ENCODE peak calls at places on chromosomes 7 and 10, in nine cellular contexts. One of them, this sample, is unnamed. For H3K4me1, the result is how much of the 10 kb centered on the place peaks cover.

GRCh38 chr10:79437111-79437814 is 8.2 kb downstream of the ZCCHC24 start:
- DNase-seq in GM23338: no peak
- DNase-seq in Karpas-422: no peak
- DNase-seq in CD8-positive, alpha-beta memory T cell: no peak
- DNase-seq in hepatocyte: no peak
- DNase-seq in aorta: no peak
- DNase-seq in GM23248: peak
- DNase-seq in K562: no peak
- DNase-seq in adipocyte: no peak
- DNase-seq in this sample: no peak

GRCh38 chr10:114151486-114151885 is 22.5 kb downstream of the CCDC186 start:
- DNase-seq in GM23248: peak
- DNase-seq in hepatocyte: no peak
- DNase-seq in Karpas-422: no peak
- DNase-seq in adipocyte: peak
- DNase-seq in GM23338: no peak
- DNase-seq in K562: no peak
- DNase-seq in aorta: no peak
- DNase-seq in CD8-positive, alpha-beta memory T cell: no peak
- DNase-seq in this sample: no peak

GRCh38 chr10:60524541-60524940 is 134.9 kb upstream of the ANK3 start:
- DNase-seq in GM23248: peak
- DNase-seq in aorta: no peak
- DNase-seq in K562: no peak
- DNase-seq in GM23338: no peak
- DNase-seq in adipocyte: no peak
- DNase-seq in CD8-positive, alpha-beta memory T cell: no peak
- DNase-seq in Karpas-422: no peak
- DNase-seq in hepatocyte: no peak
- DNase-seq in this sample: no peak

GRCh38 chr10:48469516-48470020 is 135.3 kb downstream of the ARHGAP22 start:
- DNase-seq in hepatocyte: no peak
- DNase-seq in K562: no peak
- DNase-seq in GM23338: no peak
- DNase-seq in aorta: no peak
- DNase-seq in CD8-positive, alpha-beta memory T cell: no peak
- DNase-seq in Karpas-422: no peak
- DNase-seq in GM23248: no peak
- DNase-seq in adipocyte: peak
- DNase-seq in this sample: no peak

GRCh38 chr10:19811517-19811916 is 4.7 kb upstream of the PLXDC2 start:
- DNase-seq in K562: no peak
- DNase-seq in GM23248: peak
- DNase-seq in CD8-positive, alpha-beta memory T cell: no peak
- DNase-seq in aorta: peak
- DNase-seq in GM23338: peak
- DNase-seq in hepatocyte: peak
- DNase-seq in Karpas-422: no peak
- DNase-seq in adipocyte: no peak
- DNase-seq in this sample: no peak

GRCh38 chr7:128132426-128133069 is 101.3 kb upstream of the LRRC4 start:
- DNase-seq in GM23248: no peak
- DNase-seq in hepatocyte: no peak
- DNase-seq in aorta: no peak
- DNase-seq in K562: no peak
- DNase-seq in CD8-positive, alpha-beta memory T cell: no peak
- DNase-seq in GM23338: no peak
- DNase-seq in Karpas-422: no peak
- DNase-seq in adipocyte: no peak
- DNase-seq in this sample: no peak

GRCh38 chr7:2173184-2173827 is 59.4 kb downstream of the MAD1L1 start:
- DNase-seq in aorta: no peak
- DNase-seq in K562: no peak
- DNase-seq in hepatocyte: no peak
- DNase-seq in GM23338: no peak
- DNase-seq in GM23248: no peak
- DNase-seq in CD8-positive, alpha-beta memory T cell: no peak
- DNase-seq in Karpas-422: no peak
- DNase-seq in adipocyte: no peak
- DNase-seq in this sample: no peak

GRCh38 chr7:3439333-3440030 is 138.4 kb downstream of the SDK1 start:
- DNase-seq in aorta: no peak
- DNase-seq in CD8-positive, alpha-beta memory T cell: no peak
- DNase-seq in GM23248: peak
- DNase-seq in K562: no peak
- DNase-seq in Karpas-422: no peak
- DNase-seq in hepatocyte: peak
- DNase-seq in adipocyte: peak
- DNase-seq in GM23338: no peak
- DNase-seq in this sample: no peak

GRCh38 chr7:118372530-118372929 is 148.0 kb downstream of the ANKRD7 start:
- DNase-seq in hepatocyte: no peak
- DNase-seq in K562: peak
- DNase-seq in aorta: no peak
- DNase-seq in adipocyte: no peak
- DNase-seq in CD8-positive, alpha-beta memory T cell: no peak
- DNase-seq in GM23338: no peak
- DNase-seq in GM23248: peak
- DNase-seq in Karpas-422: no peak
- DNase-seq in this sample: no peak

GRCh38 chr10:129174167-129175014 is 292.6 kb upstream of the MGMT start:
- DNase-seq in GM23248: no peak
- DNase-seq in aorta: no peak
- DNase-seq in hepatocyte: no peak
- DNase-seq in adipocyte: no peak
- DNase-seq in K562: no peak
- DNase-seq in GM23338: no peak
- DNase-seq in Karpas-422: no peak
- DNase-seq in CD8-positive, alpha-beta memory T cell: no peak
- DNase-seq in this sample: no peak

GRCh38 chr10:43640603-43641002 is 8.1 kb downstream of the ZNF32 start:
- DNase-seq in adipocyte: peak
- DNase-seq in aorta: no peak
- DNase-seq in Karpas-422: no peak
- DNase-seq in CD8-positive, alpha-beta memory T cell: no peak
- DNase-seq in GM23248: no peak
- DNase-seq in K562: no peak
- DNase-seq in GM23338: no peak
- DNase-seq in hepatocyte: no peak
- DNase-seq in this sample: no peak

GRCh38 chr10:115939101-115939815 is 333.7 kb downstream of the GFRA1 start:
- DNase-seq in hepatocyte: no peak
- DNase-seq in CD8-positive, alpha-beta memory T cell: no peak
- DNase-seq in Karpas-422: no peak
- DNase-seq in aorta: no peak
- DNase-seq in GM23338: no peak
- DNase-seq in GM23248: no peak
- DNase-seq in adipocyte: no peak
- DNase-seq in K562: no peak
- DNase-seq in this sample: no peak
- H3K4me1 ChIP-seq in hepatocyte: under half
- H3K4me1 ChIP-seq in CD8-positive, alpha-beta memory T cell: under half
- H3K4me1 ChIP-seq in Karpas-422: under half
- H3K4me1 ChIP-seq in aorta: under half
- H3K4me1 ChIP-seq in GM23338: under half
- H3K4me1 ChIP-seq in GM23248: half or more
- H3K4me1 ChIP-seq in adipocyte: under half
- H3K4me1 ChIP-seq in K562: under half
- H3K4me1 ChIP-seq in this sample: under half

GRCh38 chr7:151053751-151054150 is 3.9 kb downstream of the CDK5 start:
- DNase-seq in K562: no peak
- DNase-seq in adipocyte: no peak
- DNase-seq in hepatocyte: no peak
- DNase-seq in aorta: no peak
- DNase-seq in Karpas-422: no peak
- DNase-seq in CD8-positive, alpha-beta memory T cell: no peak
- DNase-seq in GM23338: no peak
- DNase-seq in GM23248: no peak
- DNase-seq in this sample: no peak

GRCh38 chr7:151048911-151049463 is 656 bp downstream of the ASIC3 start:
- DNase-seq in GM23338: no peak
- DNase-seq in hepatocyte: no peak
- DNase-seq in adipocyte: no peak
- DNase-seq in Karpas-422: no peak
- DNase-seq in aorta: no peak
- DNase-seq in GM23248: no peak
- DNase-seq in CD8-positive, alpha-beta memory T cell: no peak
- DNase-seq in K562: peak
- DNase-seq in this sample: no peak

GRCh38 chr7:151047979-151048763 is at the start of gene ASIC3:
- DNase-seq in CD8-positive, alpha-beta memory T cell: no peak
- DNase-seq in Karpas-422: no peak
- DNase-seq in hepatocyte: no peak
- DNase-seq in GM23248: no peak
- DNase-seq in adipocyte: no peak
- DNase-seq in aorta: no peak
- DNase-seq in GM23338: no peak
- DNase-seq in K562: peak
- DNase-seq in this sample: no peak

GRCh38 chr7:151053091-151053490 is 4.6 kb downstream of the CDK5 start:
- DNase-seq in aorta: no peak
- DNase-seq in hepatocyte: no peak
- DNase-seq in GM23338: no peak
- DNase-seq in adipocyte: no peak
- DNase-seq in GM23248: no peak
- DNase-seq in Karpas-422: no peak
- DNase-seq in K562: peak
- DNase-seq in CD8-positive, alpha-beta memory T cell: no peak
- DNase-seq in this sample: peak

DNA sequence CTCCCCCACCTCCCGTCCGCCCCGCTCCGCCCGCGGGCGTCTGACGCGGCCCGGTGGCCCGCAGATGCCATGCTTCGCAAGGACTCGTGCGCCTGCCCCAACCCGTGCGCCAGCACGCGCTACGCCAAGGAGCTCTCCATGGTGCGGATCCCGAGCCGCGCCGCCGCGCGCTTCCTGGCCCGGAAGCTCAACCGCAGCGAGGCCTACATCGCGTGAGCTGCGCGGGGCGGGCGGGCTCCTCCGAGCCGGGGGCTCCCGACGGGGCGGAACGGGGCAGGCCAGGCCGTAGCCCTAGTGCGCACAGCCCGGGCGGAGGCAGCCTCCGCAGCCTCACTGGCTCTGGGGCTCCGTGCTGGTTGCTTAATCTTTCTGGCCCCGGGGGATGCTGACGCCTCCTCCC is 2.8 kb downstream of the ASIC3 start:
- DNase-seq in adipocyte: peak
- DNase-seq in hepatocyte: peak
- DNase-seq in Karpas-422: peak
- DNase-seq in GM23338: peak
- DNase-seq in CD8-positive, alpha-beta memory T cell: peak
- DNase-seq in aorta: peak
- DNase-seq in GM23248: peak
- DNase-seq in K562: peak
- DNase-seq in this sample: peak
- H3K4me3 ChIP-seq in adipocyte: no peak
- H3K4me3 ChIP-seq in hepatocyte: no peak
- H3K4me3 ChIP-seq in Karpas-422: no peak
- H3K4me3 ChIP-seq in GM23338: peak
- H3K4me3 ChIP-seq in CD8-positive, alpha-beta memory T cell: no peak
- H3K4me3 ChIP-seq in aorta: no peak
- H3K4me3 ChIP-seq in GM23248: no peak
- H3K4me3 ChIP-seq in K562: no peak
- H3K4me3 ChIP-seq in this sample: no peak

GRCh38 chr10:85668522-85668921 is 698.1 kb downstream of the GRID1 start:
- DNase-seq in K562: no peak
- DNase-seq in CD8-positive, alpha-beta memory T cell: no peak
- DNase-seq in adipocyte: no peak
- DNase-seq in GM23248: no peak
- DNase-seq in aorta: no peak
- DNase-seq in hepatocyte: peak
- DNase-seq in Karpas-422: no peak
- DNase-seq in GM23338: no peak
- DNase-seq in this sample: no peak

GRCh38 chr10:85667638-85668233 is 698.9 kb downstream of the GRID1 start:
- DNase-seq in adipocyte: no peak
- DNase-seq in GM23338: peak
- DNase-seq in K562: no peak
- DNase-seq in aorta: no peak
- DNase-seq in GM23248: no peak
- DNase-seq in Karpas-422: no peak
- DNase-seq in CD8-positive, alpha-beta memory T cell: no peak
- DNase-seq in hepatocyte: peak
- DNase-seq in this sample: no peak

GRCh38 chr10:85673270-85673669 is 693.3 kb downstream of the GRID1 start:
- DNase-seq in CD8-positive, alpha-beta memory T cell: no peak
- DNase-seq in GM23248: no peak
- DNase-seq in GM23338: no peak
- DNase-seq in aorta: no peak
- DNase-seq in Karpas-422: no peak
- DNase-seq in hepatocyte: no peak
- DNase-seq in K562: no peak
- DNase-seq in adipocyte: no peak
- DNase-seq in this sample: no peak

GRCh38 chr10:85674851-85675250 is 691.7 kb downstream of the GRID1 start:
- DNase-seq in GM23248: no peak
- DNase-seq in Karpas-422: no peak
- DNase-seq in aorta: no peak
- DNase-seq in adipocyte: no peak
- DNase-seq in K562: no peak
- DNase-seq in GM23338: no peak
- DNase-seq in hepatocyte: no peak
- DNase-seq in CD8-positive, alpha-beta memory T cell: no peak
- DNase-seq in this sample: no peak

GRCh38 chr10:85671530-85671929 is 695.1 kb downstream of the GRID1 start:
- DNase-seq in adipocyte: no peak
- DNase-seq in Karpas-422: no peak
- DNase-seq in aorta: no peak
- DNase-seq in K562: no peak
- DNase-seq in GM23248: no peak
- DNase-seq in hepatocyte: no peak
- DNase-seq in CD8-positive, alpha-beta memory T cell: no peak
- DNase-seq in GM23338: no peak
- DNase-seq in this sample: no peak
- H3K4me1 ChIP-seq in adipocyte: under half
- H3K4me1 ChIP-seq in Karpas-422: under half
- H3K4me1 ChIP-seq in aorta: under half
- H3K4me1 ChIP-seq in K562: under half
- H3K4me1 ChIP-seq in GM23248: under half
- H3K4me1 ChIP-seq in hepatocyte: under half
- H3K4me1 ChIP-seq in CD8-positive, alpha-beta memory T cell: under half
- H3K4me1 ChIP-seq in GM23338: under half
- H3K4me1 ChIP-seq in this sample: under half

DNA sequence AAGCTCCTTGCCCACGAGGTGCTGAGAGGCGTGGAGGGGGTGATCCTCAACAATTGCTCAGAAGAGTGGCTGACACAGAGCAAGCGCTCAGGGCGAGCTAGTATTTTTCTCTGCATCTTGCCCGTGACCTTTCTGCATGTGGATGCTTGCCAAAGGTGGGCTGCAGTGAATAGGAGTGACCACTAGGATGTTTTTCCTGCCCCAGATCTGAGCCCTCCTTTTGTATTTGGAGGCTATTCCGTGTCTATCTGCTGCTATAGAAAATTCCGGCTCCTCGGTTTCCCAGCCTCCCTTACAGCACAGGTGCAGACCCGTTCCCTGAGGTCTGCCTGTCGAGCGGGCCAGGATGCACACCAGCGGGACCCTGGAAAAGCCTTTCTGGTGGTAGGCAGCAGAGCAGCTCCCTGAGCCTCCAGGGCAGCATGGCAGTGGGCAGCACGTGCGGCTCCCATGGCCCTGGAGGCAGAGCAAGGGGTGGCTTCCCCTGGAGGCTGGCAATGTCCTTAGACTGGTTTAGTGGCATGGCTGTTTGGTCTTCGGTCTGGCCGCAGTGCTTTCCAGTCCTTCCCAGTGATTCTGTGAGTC is 145.1 kb upstream of the PCBD1 start:
- DNase-seq in Karpas-422: no peak
- DNase-seq in hepatocyte: no peak
- DNase-seq in GM23338: peak
- DNase-seq in aorta: no peak
- DNase-seq in CD8-positive, alpha-beta memory T cell: no peak
- DNase-seq in adipocyte: no peak
- DNase-seq in K562: no peak
- DNase-seq in GM23248: no peak
- DNase-seq in this sample: no peak
- H3K4me3 ChIP-seq in Karpas-422: no peak
- H3K4me3 ChIP-seq in hepatocyte: no peak
- H3K4me3 ChIP-seq in GM23338: no peak
- H3K4me3 ChIP-seq in aorta: no peak
- H3K4me3 ChIP-seq in CD8-positive, alpha-beta memory T cell: no peak
- H3K4me3 ChIP-seq in adipocyte: no peak
- H3K4me3 ChIP-seq in K562: no peak
- H3K4me3 ChIP-seq in GM23248: no peak
- H3K4me3 ChIP-seq in this sample: no peak